ENCODE peak calls at places on chromosomes 5 and 9, in four cellular contexts. Y, D, C and B are unnamed samples.

GRCh38 chr9:89444212-89444611 is 53.7 kb downstream of the SEMA4D start:
- DNase-seq in C (no peak), Y (no peak), D (no peak), B (no peak)

GRCh38 chr5:141261238-141261546 is 16.0 kb downstream of the PCDHB15 start:
- DNase-seq in C (no peak), D (no peak), Y (no peak), B (no peak)

GRCh38 chr5:168649306-168649705 is 70.1 kb upstream of the PANK3 start:
- DNase-seq in C (no peak), D (no peak), Y (no peak), B (no peak)

GRCh38 chr9:114779352-114779845 is 26.4 kb downstream of the TNFSF15 start:
- DNase-seq in D (no peak), Y (peak), C (no peak), B (peak)

GRCh38 chr5:168370826-168371225 is 79.4 kb downstream of the WWC1 start:
- DNase-seq in Y (no peak), C (no peak), D (no peak), B (no peak)

GRCh38 chr5:172417130-172417802 is 37.1 kb downstream of the SH3PXD2B start:
- DNase-seq in Y (no peak), D (peak), C (no peak), B (no peak)

GRCh38 chr5:178602752-178603151 is 12.6 kb upstream of the COL23A1 start:
- DNase-seq in Y (no peak), D (no peak), C (no peak), B (no peak)

GRCh38 chr9:38619556-38620447 is 594 bp downstream of the ANKRD18A start:
- DNase-seq in D (no peak), Y (no peak), C (peak), B (peak)

GRCh38 chr9:126496181-126496576 is 117.5 kb upstream of the LMX1B start:
- DNase-seq in D (no peak), C (no peak), Y (no peak), B (no peak)

GRCh38 chr5:173581408-173582197 is 34.8 kb downstream of the BOD1 start:
- DNase-seq in C (peak), Y (peak), D (peak), B (peak)

GRCh38 chr5:139855946-139856540 is 60.4 kb downstream of the PSD2 start:
- DNase-seq in C (no peak), D (no peak), Y (no peak), B (no peak)

GRCh38 chr5:86460519-86460918 is 157.2 kb upstream of the COX7C start:
- DNase-seq in Y (no peak), D (no peak), C (no peak), B (no peak)

GRCh38 chr9:5622019-5622418 is 6.9 kb upstream of the RIC1 start:
- DNase-seq in D (no peak), C (no peak), Y (no peak), B (no peak)

GRCh38 chr5:43602456-43602817 is 543 bp upstream of the NNT start:
- DNase-seq in Y (no peak), C (peak), D (peak), B (peak)

GRCh38 chr5:13956441-13956840 is 12.0 kb upstream of the DNAH5 start:
- DNase-seq in C (no peak), Y (no peak), D (no peak), B (no peak)

GRCh38 chr9:83060557-83060956 is 2.4 kb downstream of the RASEF start:
- DNase-seq in C (no peak), D (no peak), Y (no peak), B (peak)

GRCh38 chr9:93089481-93089991 is 6.5 kb upstream of the CARD19 start:
- DNase-seq in Y (no peak), C (no peak), D (no peak), B (no peak)

GRCh38 chr5:44441460-44441859 is 52.2 kb upstream of the FGF10 start:
- DNase-seq in D (no peak), Y (no peak), C (no peak), B (no peak)

GRCh38 chr9:97857603-97858392 is 4.8 kb downstream of the FOXE1 start:
- DNase-seq in D (no peak), C (no peak), Y (no peak), B (no peak)

GRCh38 chr5:154395407-154396106 is 50.2 kb upstream of the SAP30L start:
- DNase-seq in C (no peak), Y (no peak), D (no peak), B (no peak)

GRCh38 chr5:33806736-33807442 is 84.9 kb downstream of the ADAMTS12 start:
- DNase-seq in Y (no peak), D (no peak), C (peak), B (no peak)

GRCh38 chr9:106529616-106530015 is 333.4 kb upstream of the ZNF462 start:
- DNase-seq in C (no peak), D (no peak), Y (no peak), B (no peak)

GRCh38 chr5:145237843-145238242 is 597.3 kb downstream of the PRELID2 start:
- DNase-seq in C (peak), Y (peak), D (no peak), B (no peak)

GRCh38 chr5:146628950-146629349 is 113.0 kb upstream of the GPR151 start:
- DNase-seq in Y (no peak), C (no peak), D (no peak), B (no peak)

GRCh38 chr9:91131433-91131839 is 230.3 kb downstream of the AUH start:
- DNase-seq in D (no peak), Y (peak), C (no peak), B (peak)

GRCh38 chr9:110895141-110895912 is 142.9 kb downstream of the LPAR1 start:
- DNase-seq in D (no peak), C (no peak), Y (no peak), B (no peak)

GRCh38 chr9:111839387-111839786 is 44.6 kb upstream of the SHOC1 start:
- DNase-seq in Y (no peak), D (no peak), C (peak), B (no peak)

GRCh38 chr5:15463231-15463630 is 36.7 kb upstream of the FBXL7 start:
- DNase-seq in Y (no peak), C (no peak), D (no peak), B (no peak)

GRCh38 chr5:156471893-156472292 is 144.9 kb downstream of the SGCD start:
- DNase-seq in C (no peak), D (no peak), Y (no peak), B (no peak)

GRCh38 chr5:17374973-17375844 is 122.8 kb upstream of the TAF11L2 start:
- DNase-seq in D (no peak), C (peak), Y (no peak), B (peak)

GRCh38 chr9:76137941-76138340 is 247.5 kb downstream of the PCSK5 start:
- DNase-seq in Y (no peak), D (no peak), C (no peak), B (no peak)

GRCh38 chr5:31986101-31986500 is 188.0 kb downstream of the GOLPH3 start:
- DNase-seq in Y (no peak), D (no peak), C (no peak), B (no peak)

GRCh38 chr9:81682797-81683196 is 6.5 kb downstream of the TLE1 start:
- DNase-seq in C (no peak), Y (no peak), D (no peak), B (no peak)

GRCh38 chr5:19625562-19625961 is 362.4 kb downstream of the CDH18 start:
- DNase-seq in Y (no peak), C (no peak), D (no peak), B (no peak)

GRCh38 chr9:76643399-76644117 is 120.7 kb upstream of the PCA3 start:
- DNase-seq in D (no peak), Y (no peak), C (no peak), B (no peak)

GRCh38 chr5:13740471-13740870 is 204.0 kb downstream of the DNAH5 start:
- DNase-seq in C (no peak), D (no peak), Y (no peak), B (no peak)

GRCh38 chr9:22211588-22212360 is 202.7 kb upstream of the CDKN2B start:
- DNase-seq in Y (peak), D (no peak), C (peak), B (peak)
- TF ChIP-seq MAX in Y (peak), D (no peak), C (no peak), B (no peak)

DNA sequence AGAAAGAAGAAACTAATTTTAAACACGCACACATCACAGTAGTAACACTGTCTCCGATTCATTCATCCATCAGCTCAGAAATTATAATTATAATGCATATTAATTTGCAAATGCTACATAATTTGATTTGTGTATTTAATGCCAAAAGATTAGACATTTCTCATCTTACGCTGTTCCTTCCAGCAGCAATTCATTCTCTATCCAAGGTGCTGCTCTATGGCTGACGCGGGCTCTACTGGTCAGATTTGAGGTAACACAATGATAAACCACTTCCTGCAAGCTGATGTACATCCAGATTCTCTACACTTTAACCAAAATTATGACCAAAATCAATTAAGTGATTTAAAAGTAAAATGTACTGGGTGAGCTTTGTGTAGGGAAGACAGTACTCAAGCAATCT is 77.9 kb upstream of the ICE1 start:
- DNase-seq in Y (no peak), C (no peak), D (no peak), B (no peak)
- TF ChIP-seq REST in Y (no peak), C (no peak), D (no peak), B (no peak)

DNA sequence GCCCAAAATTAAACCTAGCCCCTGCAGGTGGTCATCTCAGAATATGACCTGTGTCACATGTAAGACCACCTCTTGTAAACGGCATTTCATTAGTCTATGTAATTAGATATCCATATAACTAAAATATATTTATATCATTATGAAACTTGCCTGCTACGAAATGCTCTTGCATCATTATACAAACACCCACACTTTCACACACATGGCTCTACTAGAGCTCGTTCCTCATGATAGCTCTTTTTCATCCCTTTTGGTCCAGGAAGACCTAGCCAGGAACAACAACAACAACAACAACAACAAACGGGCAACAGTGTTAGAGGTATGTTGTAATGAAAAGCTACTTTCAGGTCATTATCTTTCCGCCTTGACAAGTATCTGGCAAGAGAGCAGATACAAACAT is 58.6 kb downstream of the LHFPL2 start:
- DNase-seq in Y (no peak), D (no peak), C (no peak), B (no peak)
- TF ChIP-seq MAX in Y (no peak), D (no peak), C (no peak), B (no peak)

DNA sequence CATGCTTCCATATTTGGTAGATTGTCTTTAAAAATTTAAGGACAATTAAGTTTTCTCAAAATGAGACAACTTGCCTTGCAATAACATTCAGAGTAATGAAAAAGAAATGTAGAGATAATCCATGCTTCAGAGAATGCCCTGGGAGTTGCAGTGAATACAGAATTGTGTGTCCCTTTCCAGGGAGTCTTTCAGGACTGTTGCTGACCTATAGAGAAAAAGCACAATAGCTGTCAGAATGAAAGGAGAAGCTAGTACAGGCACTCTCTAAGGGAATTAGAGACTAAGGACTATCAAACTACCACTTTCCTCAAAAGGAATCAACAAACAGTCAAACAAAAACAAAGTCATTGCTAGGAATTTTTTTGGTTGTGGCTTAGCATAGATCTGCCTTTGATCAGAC is 93.0 kb downstream of the CCDC192 start:
- DNase-seq in D (no peak), C (no peak), Y (no peak), B (no peak)
- TF ChIP-seq REST in D (no peak), C (no peak), Y (no peak), B (no peak)

GRCh38 chr9:85942913-85943729 is 2.2 kb downstream of the NAA35 start:
- DNase-seq in D (no peak), C (no peak), Y (no peak), B (no peak)

GRCh38 chr9:85940275-85940831 is 593 bp upstream of the NAA35 start:
- DNase-seq in D (no peak), Y (no peak), C (no peak), B (peak)

GRCh38 chr9:85941617-85941930 is 628 bp downstream of the NAA35 start:
- DNase-seq in C (no peak), D (no peak), Y (no peak), B (no peak)

GRCh38 chr9:85941966-85942912 is 1.3 kb downstream of the NAA35 start:
- DNase-seq in D (no peak), Y (no peak), C (no peak), B (no peak)

GRCh38 chr9:85940832-85941616 is at the start of gene NAA35:
- DNase-seq in D (peak), Y (peak), C (peak), B (peak)
- TF ChIP-seq MAX in D (peak), Y (peak), C (peak), B (peak)

DNA sequence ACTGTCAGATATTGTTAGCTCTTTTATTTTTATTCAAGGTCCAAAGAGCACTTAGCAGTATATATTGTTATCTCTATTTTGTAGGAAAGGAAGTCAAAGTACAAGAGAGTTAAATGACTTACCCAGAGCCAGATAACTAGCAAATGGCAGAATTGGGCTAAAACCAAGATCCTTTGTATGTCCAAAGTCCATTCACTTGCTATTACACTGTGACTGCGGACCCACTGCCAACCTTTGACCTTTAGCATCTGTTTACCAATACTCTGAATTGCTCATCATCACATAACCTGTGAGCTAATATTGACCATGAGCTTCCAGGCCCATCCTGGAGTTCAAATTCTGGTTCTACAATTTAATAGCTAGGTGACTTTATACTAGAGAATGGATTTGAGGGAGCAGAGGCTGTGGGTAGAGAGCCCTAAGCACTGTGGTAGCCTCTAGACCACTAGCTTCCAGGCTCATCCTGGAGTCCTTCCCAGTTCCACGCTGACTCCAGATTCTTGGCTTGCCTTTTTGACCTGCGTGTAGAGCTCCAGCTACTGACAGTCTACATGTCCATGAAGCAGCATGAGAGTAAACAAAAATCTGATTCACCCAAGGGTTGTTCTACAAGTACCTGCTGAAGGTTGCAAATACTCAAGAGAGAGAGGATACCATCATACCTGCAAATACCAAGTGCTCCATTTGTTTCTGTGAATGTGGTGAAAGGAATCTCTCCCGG is 424.0 kb downstream of the SH3GL2 start:
- DNase-seq in C (no peak), D (no peak), Y (no peak), B (no peak)
- TF ChIP-seq REST in C (no peak), D (no peak), Y (no peak), B (no peak)

GRCh38 chr9:123775289-123775688 is 154.6 kb downstream of the DENND1A start:
- DNase-seq in Y (no peak), D (no peak), C (no peak), B (no peak)

GRCh38 chr9:123773783-123774182 is 156.1 kb downstream of the DENND1A start:
- DNase-seq in C (no peak), Y (no peak), D (no peak), B (no peak)

GRCh38 chr9:123772374-123772773 is 157.6 kb downstream of the DENND1A start:
- DNase-seq in Y (no peak), D (no peak), C (no peak), B (no peak)

GRCh38 chr9:123771690-123772089 is 158.2 kb downstream of the DENND1A start:
- DNase-seq in D (no peak), Y (no peak), C (no peak), B (no peak)

DNA sequence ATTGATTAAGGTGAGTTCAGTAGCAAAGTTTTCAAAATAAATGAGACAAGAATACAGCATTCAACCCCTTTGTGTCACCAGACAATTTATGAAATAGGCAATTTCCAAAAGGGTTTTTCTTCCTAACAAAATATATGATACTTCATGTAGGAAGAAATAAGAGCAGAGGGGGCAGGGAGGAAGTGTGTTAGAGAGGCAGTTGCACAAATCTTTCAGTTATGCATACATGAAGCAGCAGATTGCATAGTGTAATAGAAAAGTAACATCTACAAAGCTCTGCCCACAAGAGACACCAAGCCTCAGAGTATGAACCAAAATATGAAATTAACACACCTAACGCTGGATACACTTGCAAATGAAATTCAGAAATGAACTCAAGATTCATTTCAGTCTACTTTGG is 157.0 kb downstream of the DENND1A start:
- DNase-seq in C (no peak), D (no peak), Y (no peak), B (no peak)
- TF ChIP-seq MAX in C (no peak), D (no peak), Y (no peak), B (no peak)